ENCODE peak calls at places on chromosomes 1 and 21, in eight cellular contexts. F is astrocyte, X is GM23338, O is lung, G is fibroblast of mammary gland, T is endothelial cell of umbilical vein, R is adrenal gland, P is lower lobe of right lung. K is an unnamed sample.
A peak's percentile ranks its signal among the peaks of the same experiment; 100 is the strongest.

GRCh38 chr1:61424382-61424781 is 300.6 kb downstream of the TM2D1 start:
- DNase-seq in F (no peak), X (no peak), O (no peak), G (no peak), T (no peak), R (no peak), P (no peak), K (no peak)

GRCh38 chr1:208524376-208524775 is 280.2 kb upstream of the PLXNA2 start:
- DNase-seq in F (no peak), X (no peak), O (peak; percentile 3), G (no peak), T (no peak), R (no peak), P (no peak), K (no peak)

GRCh38 chr1:186042216-186042615 is 308.0 kb downstream of the HMCN1 start:
- DNase-seq in F (peak; percentile 38), X (no peak), O (no peak), G (no peak), T (no peak), R (no peak), P (no peak), K (no peak)

GRCh38 chr21:45639206-45640000 is 4.1 kb upstream of the PCBP3 start:
- DNase-seq in F (no peak), X (no peak), O (no peak), G (peak; percentile 40), T (no peak), R (no peak), P (no peak), K (peak; percentile 38)

GRCh38 chr1:198636391-198636790 is 2.4 kb upstream of the PTPRC start:
- DNase-seq in F (no peak), X (no peak), O (no peak), G (no peak), T (no peak), R (no peak), P (no peak), K (no peak)

GRCh38 chr1:4175566-4176405 is 275.7 kb upstream of the C1orf174 start:
- DNase-seq in F (no peak), X (no peak), O (peak; percentile 11), G (no peak), T (no peak), R (no peak), P (no peak), K (no peak)

GRCh38 chr1:151457911-151458882 is 1.1 kb downstream of the POGZ start:
- DNase-seq in F (peak; percentile 87), X (peak; percentile 87), O (peak; percentile 61), G (peak; percentile 88), T (peak; percentile 74), R (peak; percentile 71), P (peak; percentile 82), K (peak; percentile 89)

GRCh38 chr1:31708324-31708723 is 4.5 kb upstream of the COL16A1 start:
- DNase-seq in F (peak; percentile 23), X (no peak), O (no peak), G (no peak), T (no peak), R (no peak), P (no peak), K (peak; percentile 34)

GRCh38 chr1:84803604-84804003 is 89.4 kb downstream of the LPAR3 start:
- DNase-seq in F (no peak), X (no peak), O (no peak), G (no peak), T (no peak), R (no peak), P (no peak), K (no peak)

GRCh38 chr1:193411771-193412170 is 225.4 kb upstream of the B3GALT2 start:
- DNase-seq in F (no peak), X (no peak), O (no peak), G (no peak), T (peak; percentile 23), R (no peak), P (no peak), K (no peak)

GRCh38 chr1:18861590-18861989 is 2.1 kb upstream of the TAS1R2 start:
- DNase-seq in F (no peak), X (no peak), O (no peak), G (no peak), T (no peak), R (no peak), P (peak; percentile 16), K (no peak)

GRCh38 chr1:121444096-121444495 is 259.3 kb downstream of the SRGAP2C start:
- DNase-seq in F (no peak), X (no peak), O (no peak), G (peak; percentile 15), T (peak; percentile 9), R (no peak), P (no peak), K (peak; percentile 43)

GRCh38 chr1:225581193-225581592 is 71.7 kb downstream of the ENAH start:
- DNase-seq in F (no peak), X (no peak), O (no peak), G (no peak), T (peak; percentile 30), R (no peak), P (no peak), K (no peak)

GRCh38 chr1:199931666-199932377 is 95.7 kb upstream of the NR5A2 start:
- DNase-seq in F (no peak), X (peak; percentile 21), O (no peak), G (peak; percentile 9), T (no peak), R (no peak), P (no peak), K (peak; percentile 17)

GRCh38 chr21:45535341-45536081 is 6.7 kb downstream of the SLC19A1 start:
- DNase-seq in F (no peak), X (no peak), O (no peak), G (no peak), T (no peak), R (peak; percentile 32), P (peak; percentile 77), K (no peak)

GRCh38 chr1:245310605-245311531 is 156.1 kb downstream of the KIF26B start:
- DNase-seq in F (no peak), X (peak; percentile 28), O (no peak), G (peak; percentile 37), T (no peak), R (peak; percentile 25), P (peak; percentile 53), K (peak; percentile 61)

GRCh38 chr1:210049616-210050015 is 111.6 kb downstream of the SYT14 start:
- DNase-seq in F (no peak), X (no peak), O (no peak), G (no peak), T (no peak), R (no peak), P (no peak), K (no peak)

GRCh38 chr1:89454845-89455521 is 69.6 kb upstream of the LRRC8B start:
- DNase-seq in F (peak; percentile 12), X (peak; percentile 75), O (no peak), G (peak; percentile 57), T (peak; percentile 58), R (peak; percentile 48), P (no peak), K (peak; percentile 49)

GRCh38 chr1:97186381-97186780 is 464.8 kb downstream of the PTBP2 start:
- DNase-seq in F (no peak), X (peak; percentile 62), O (no peak), G (peak; percentile 22), T (peak; percentile 12), R (no peak), P (no peak), K (no peak)

DNA sequence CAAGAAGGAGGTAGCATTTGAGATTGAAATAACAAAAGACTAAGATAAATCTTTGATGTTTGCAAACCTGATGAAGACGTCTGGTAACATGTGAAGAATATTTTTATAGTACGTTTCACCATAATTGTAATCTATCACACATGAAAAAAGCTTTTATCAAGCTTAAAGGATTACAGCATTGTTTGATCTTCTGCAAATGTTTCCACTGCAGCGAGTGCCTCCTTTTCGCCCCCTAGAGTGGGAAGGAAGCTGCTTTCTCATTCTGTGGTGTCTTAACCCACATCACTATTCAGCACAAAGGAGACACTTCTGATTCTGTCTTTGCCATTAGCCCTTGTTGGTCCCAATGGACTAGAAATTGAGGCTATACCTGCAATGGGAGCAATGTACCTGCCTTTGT is 46.0 kb upstream of the IL12RB2 start:
- DNase-seq in F (no peak), X (peak; percentile 42), O (no peak), G (no peak), T (no peak), R (no peak), P (no peak), K (no peak)
- TF ChIP-seq CTCF in F (no peak), X (peak; percentile 43), O (no peak), G (peak; percentile 38), T (peak; percentile 12), R (no peak), P (peak; percentile 8), K (peak; percentile 30)

GRCh38 chr1:173405281-173405680 is 71.9 kb upstream of the PRDX6 start:
- DNase-seq in F (no peak), X (no peak), O (no peak), G (no peak), T (no peak), R (no peak), P (no peak), K (no peak)

GRCh38 chr1:173408886-173409285 is 68.2 kb upstream of the PRDX6 start:
- DNase-seq in F (peak; percentile 27), X (no peak), O (no peak), G (no peak), T (no peak), R (no peak), P (no peak), K (no peak)

GRCh38 chr1:173405758-173406344 is 71.3 kb upstream of the PRDX6 start:
- DNase-seq in F (peak; percentile 72), X (no peak), O (no peak), G (peak; percentile 83), T (no peak), R (no peak), P (no peak), K (peak; percentile 80)

GRCh38 chr1:173407846-173408245 is 69.3 kb upstream of the PRDX6 start:
- DNase-seq in F (no peak), X (no peak), O (no peak), G (no peak), T (no peak), R (no peak), P (no peak), K (no peak)

GRCh38 chr1:173406783-173407230 is 70.3 kb upstream of the PRDX6 start:
- DNase-seq in F (no peak), X (no peak), O (no peak), G (no peak), T (no peak), R (no peak), P (no peak), K (no peak)
- H3K4me3 ChIP-seq in F (no peak overlapping the region), X (no peak overlapping the region), O (no peak overlapping the region), G (no peak overlapping the region), T (no peak overlapping the region), R (peak overlapping the region; percentile 28), P (peak overlapping the region; percentile 36), K (no peak overlapping the region)

DNA sequence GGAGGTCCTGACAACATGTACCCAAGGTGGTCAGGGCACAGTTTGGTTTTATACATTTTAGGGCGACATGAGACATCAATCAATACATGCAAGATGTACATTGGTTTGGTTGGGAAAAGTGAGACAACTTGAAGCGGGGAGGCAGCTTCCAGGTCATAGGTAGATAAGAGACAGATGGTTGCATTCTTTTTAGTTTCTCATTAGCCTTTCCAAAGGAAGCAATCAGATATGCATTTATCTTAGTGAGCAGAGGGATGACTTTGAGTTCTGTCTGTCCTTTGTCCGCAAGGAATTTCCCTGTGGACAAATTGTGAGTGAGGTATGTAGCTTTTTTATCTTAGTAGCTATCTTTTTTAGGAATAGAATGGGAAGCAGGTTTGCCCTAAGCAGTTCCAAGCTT is 10.5 kb upstream of the RBM15 start:
- DNase-seq in F (no peak), X (no peak), O (no peak), G (no peak), T (no peak), R (no peak), P (no peak), K (no peak)
- TF ChIP-seq CTCF in F (no peak), X (no peak), O (no peak), G (no peak), T (no peak), R (no peak), P (no peak), K (no peak)

GRCh38 chr1:117631361-117631760 is 25.5 kb downstream of the TENT5C start:
- DNase-seq in F (no peak), X (no peak), O (peak; percentile 68), G (no peak), T (no peak), R (no peak), P (peak; percentile 65), K (no peak)
- H3K4me3 ChIP-seq in F (no peak overlapping the region), X (no peak overlapping the region), O (no peak overlapping the region), G (no peak overlapping the region), T (no peak overlapping the region), R (no peak overlapping the region), P (no peak overlapping the region), K (no peak overlapping the region)

K was measured in cardiac fibroblast.